ENCODE peak calls at places on chromosome 14, in four cellular contexts. X is HCT116, A is HepG2, V is K562. C is an unnamed sample.
A peak's percentile ranks its signal among the peaks of the same experiment; 100 is the strongest.

GRCh38 chr14:81125536-81125935 is 95.2 kb downstream of the GTF2A1 start:
- DNase-seq in X (no peak), A (no peak), V (no peak), C (no peak)

GRCh38 chr14:58298880-58299664 is 717 bp downstream of the ARID4A start:
- DNase-seq in X (no peak), A (no peak), V (peak; percentile 54), C (no peak)

GRCh38 chr14:63563370-63564026 is 20.3 kb upstream of the PPP2R5E start:
- DNase-seq in X (no peak), A (no peak), V (no peak), C (no peak)

GRCh38 chr14:24890716-24891115 is 159.2 kb downstream of the STXBP6 start:
- DNase-seq in X (no peak), A (no peak), V (no peak), C (no peak)

GRCh38 chr14:103700753-103701490 is 14.3 kb downstream of the XRCC3 start:
- DNase-seq in X (no peak), A (no peak), V (no peak), C (no peak)

GRCh38 chr14:52325126-52325525 is 11.0 kb downstream of the PTGER2 start:
- DNase-seq in X (no peak), A (no peak), V (no peak), C (no peak)

GRCh38 chr14:66842911-66843572 is 335.1 kb downstream of the GPHN start:
- DNase-seq in X (no peak), A (no peak), V (no peak), C (no peak)

GRCh38 chr14:44404021-44404420 is 103.1 kb downstream of the FSCB start:
- DNase-seq in X (no peak), A (no peak), V (no peak), C (no peak)

GRCh38 chr14:106209745-106210144 is 683.4 kb downstream of the TMEM121 start:
- DNase-seq in X (no peak), A (no peak), V (no peak), C (no peak)

GRCh38 chr14:52834440-52834842 is 43.0 kb upstream of the GNPNAT1 start:
- DNase-seq in X (no peak), A (no peak), V (no peak), C (no peak)

DNA sequence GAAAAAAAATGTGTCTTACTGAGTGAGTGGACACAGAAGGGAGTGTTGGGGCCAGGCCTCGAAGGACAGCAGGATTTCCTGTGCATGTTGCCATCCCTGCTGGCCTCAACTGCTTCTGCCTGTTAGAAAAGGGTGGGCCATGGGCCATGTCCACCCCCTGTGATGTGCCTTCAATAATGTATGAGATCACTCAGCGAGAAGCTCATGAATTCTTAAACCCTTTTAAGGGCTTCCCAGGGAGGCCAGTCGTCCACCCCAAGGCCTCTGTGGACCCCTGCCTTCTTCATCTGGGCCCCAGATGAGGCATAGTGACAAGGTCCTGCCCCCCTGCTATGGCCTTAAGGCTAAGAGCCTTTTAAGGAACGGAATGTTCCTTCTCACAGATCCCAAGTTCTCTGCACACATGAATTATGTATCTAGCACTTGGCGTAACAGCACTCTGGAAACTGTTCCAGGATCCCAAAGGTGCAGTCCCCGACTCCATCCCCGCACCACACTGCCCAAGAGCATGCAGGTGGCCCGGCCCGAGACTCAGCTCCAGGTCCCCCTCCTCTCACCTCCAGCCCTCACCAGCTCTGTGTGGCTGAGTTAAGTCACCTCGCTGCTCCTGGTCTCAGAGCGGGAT is 8.9 kb upstream of the C14orf132 start:
- DNase-seq in X (no peak), A (no peak), V (no peak), C (no peak)
- TF ChIP-seq POLR2AphosphoS5 in X (no peak), A (no peak), V (no peak), C (no peak)

GRCh38 chr14:61694830-61695694 is at the start of gene HIF1A:
- DNase-seq in X (peak; percentile 94), A (peak; percentile 93), V (peak; percentile 96), C (peak; percentile 79)

GRCh38 chr14:61698216-61698980 is 3.1 kb downstream of the HIF1A start:
- DNase-seq in X (no peak), A (no peak), V (no peak), C (no peak)

GRCh38 chr14:61694039-61694438 is 1.3 kb upstream of the HIF1A start:
- DNase-seq in X (no peak), A (no peak), V (no peak), C (no peak)

GRCh38 chr14:61696753-61697318 is 1.5 kb downstream of the HIF1A start:
- DNase-seq in X (no peak), A (no peak), V (no peak), C (no peak)

GRCh38 chr14:61695695-61696527 is 598 bp downstream of the HIF1A start:
- DNase-seq in X (no peak), A (peak; percentile 45), V (peak; percentile 38), C (no peak)
- TF ChIP-seq TCF7L2 in X (no peak), A (no peak), V (no peak), C (no peak)

GRCh38 chr14:50037837-50038236 is 78.5 kb downstream of the VCPKMT start:
- DNase-seq in X (no peak), A (no peak), V (no peak), C (no peak)

GRCh38 chr14:50037240-50037639 is 79.1 kb downstream of the VCPKMT start:
- DNase-seq in X (no peak), A (no peak), V (no peak), C (no peak)

GRCh38 chr14:50039734-50040400 is 76.5 kb downstream of the VCPKMT start:
- DNase-seq in X (no peak), A (peak; percentile 39), V (no peak), C (no peak)

GRCh38 chr14:50039120-50039517 is 77.3 kb downstream of the VCPKMT start:
- DNase-seq in X (no peak), A (no peak), V (no peak), C (no peak)

GRCh38 chr14:50038398-50039119 is 77.8 kb downstream of the VCPKMT start:
- DNase-seq in X (no peak), A (peak; percentile 20), V (no peak), C (peak; percentile 67)
- TF ChIP-seq POLR2AphosphoS5 in X (no peak), A (no peak), V (no peak), C (no peak)

GRCh38 chr14:94823556-94824341 is 53.8 kb upstream of the GSC start:
- DNase-seq in X (peak; percentile 76), A (peak; percentile 65), V (peak; percentile 10), C (no peak)
- TF ChIP-seq TCF7L2 in X (peak; percentile 80), A (no peak), V (no peak), C (no peak)

DNA sequence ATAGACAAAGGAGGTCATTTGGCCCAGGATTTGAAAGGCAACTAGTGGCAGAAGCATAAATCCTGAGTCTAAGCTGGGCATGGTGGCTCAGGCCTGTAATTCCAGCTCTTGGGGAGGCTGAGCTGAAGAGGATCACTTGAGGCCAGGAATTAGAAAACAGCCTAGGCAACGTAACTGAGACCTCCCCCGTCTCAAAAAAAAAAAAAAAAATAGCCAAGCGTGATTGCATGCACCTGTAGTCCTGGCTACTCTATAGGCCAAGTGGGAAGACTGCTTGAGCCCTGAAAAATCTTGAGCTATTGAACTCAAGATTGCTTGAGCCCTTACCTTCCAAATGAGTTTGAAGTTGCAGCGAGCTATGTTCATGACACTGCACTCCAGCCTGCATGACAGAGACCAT is 7.8 kb downstream of the GON7 start:
- DNase-seq in X (no peak), A (no peak), V (no peak), C (no peak)
- TF ChIP-seq POLR2AphosphoS5 in X (no peak), A (no peak), V (no peak), C (no peak)